ENCODE peak calls at places on chromosome 3, in four cellular contexts. One of them, this sample, is unnamed. For H3K4me1, the result is how much of the 10 kb centered on the place peaks cover.

GRCh38 chr3:18740631-18741583 is 315.8 kb upstream of the SATB1 start:
- DNase-seq in fibroblast of lung: no peak
- DNase-seq in HCT116: no peak
- DNase-seq in OCI-LY7: peak
- DNase-seq in this sample: peak

GRCh38 chr3:14319654-14320182 is 82.7 kb upstream of the SLC6A6 start:
- DNase-seq in fibroblast of lung: peak
- DNase-seq in HCT116: peak
- DNase-seq in OCI-LY7: peak
- DNase-seq in this sample: peak

GRCh38 chr3:140522653-140523380 is 155.0 kb upstream of the TRIM42 start:
- DNase-seq in HCT116: no peak
- DNase-seq in OCI-LY7: no peak
- DNase-seq in fibroblast of lung: no peak
- DNase-seq in this sample: no peak

GRCh38 chr3:179929091-179929529 is 107.6 kb downstream of the PEX5L start:
- DNase-seq in OCI-LY7: peak
- DNase-seq in fibroblast of lung: peak
- DNase-seq in HCT116: peak
- DNase-seq in this sample: peak

GRCh38 chr3:118968111-118968510 is 66.5 kb downstream of the IGSF11 start:
- DNase-seq in OCI-LY7: peak
- DNase-seq in HCT116: no peak
- DNase-seq in fibroblast of lung: no peak
- DNase-seq in this sample: no peak

GRCh38 chr3:127226946-127227842 is 34.3 kb downstream of the PRR23E start:
- DNase-seq in OCI-LY7: no peak
- DNase-seq in HCT116: peak
- DNase-seq in fibroblast of lung: no peak
- DNase-seq in this sample: no peak

GRCh38 chr3:8970971-8971589 is 7.8 kb upstream of the RAD18 start:
- DNase-seq in fibroblast of lung: peak
- DNase-seq in OCI-LY7: peak
- DNase-seq in HCT116: peak
- DNase-seq in this sample: peak

GRCh38 chr3:138348107-138348949 is at the start of gene MRAS:
- DNase-seq in HCT116: peak
- DNase-seq in fibroblast of lung: peak
- DNase-seq in OCI-LY7: no peak
- DNase-seq in this sample: peak

GRCh38 chr3:170320471-170321121 is 36.9 kb upstream of the SKIL start:
- DNase-seq in OCI-LY7: no peak
- DNase-seq in fibroblast of lung: peak
- DNase-seq in HCT116: no peak
- DNase-seq in this sample: no peak

GRCh38 chr3:125194061-125194848 is 18.3 kb downstream of the SLC12A8 start:
- DNase-seq in HCT116: no peak
- DNase-seq in fibroblast of lung: peak
- DNase-seq in OCI-LY7: no peak
- DNase-seq in this sample: no peak

GRCh38 chr3:58630081-58630709 is 36.4 kb downstream of the FAM3D start:
- DNase-seq in HCT116: peak
- DNase-seq in OCI-LY7: peak
- DNase-seq in fibroblast of lung: peak
- DNase-seq in this sample: peak

GRCh38 chr3:8848696-8849131 is 79.3 kb upstream of the OXTR start:
- DNase-seq in HCT116: no peak
- DNase-seq in fibroblast of lung: peak
- DNase-seq in OCI-LY7: no peak
- DNase-seq in this sample: no peak

GRCh38 chr3:191762323-191762960 is 301.5 kb downstream of the PYDC2 start:
- DNase-seq in fibroblast of lung: peak
- DNase-seq in HCT116: no peak
- DNase-seq in OCI-LY7: no peak
- DNase-seq in this sample: no peak

DNA sequence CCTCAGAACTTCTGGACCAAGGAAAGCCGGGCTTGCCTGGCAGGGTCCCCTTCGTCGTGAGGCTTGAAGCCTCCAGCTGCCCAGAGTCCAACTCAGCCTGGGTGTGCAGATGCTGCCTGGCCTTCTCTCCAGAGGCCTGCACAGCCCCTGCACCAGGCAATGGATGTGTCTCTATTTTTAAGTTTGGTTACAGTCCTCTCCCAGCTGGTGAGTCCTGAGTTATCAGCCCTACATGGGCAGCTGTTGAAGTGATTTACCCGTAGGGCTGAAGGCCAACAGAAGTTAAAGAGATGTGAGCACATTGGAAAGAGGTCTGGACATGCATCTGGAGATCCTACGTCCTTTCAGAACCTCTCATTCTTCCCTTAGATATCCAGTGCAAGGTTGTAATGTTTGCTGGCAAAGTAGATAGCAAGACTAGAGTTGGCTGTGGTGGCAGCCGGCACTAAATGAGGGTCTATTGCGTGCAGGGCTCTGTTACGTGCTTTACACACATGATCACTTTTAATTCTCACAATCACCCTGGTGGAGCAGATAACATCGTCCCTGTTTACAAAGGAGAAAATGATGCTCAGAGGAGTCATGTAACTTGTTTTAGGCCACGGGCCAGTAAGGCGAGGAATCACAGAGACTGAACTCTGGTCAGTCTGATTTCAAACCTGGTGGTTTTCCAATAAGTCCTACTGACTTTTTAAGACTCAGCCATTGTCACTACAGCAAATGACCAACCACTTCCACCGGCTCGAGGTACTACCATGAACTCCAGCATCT is 9.9 kb downstream of the FYCO1 start:
- DNase-seq in OCI-LY7: no peak
- DNase-seq in HCT116: no peak
- DNase-seq in fibroblast of lung: no peak
- DNase-seq in this sample: no peak
- H3K4me1 ChIP-seq in OCI-LY7: under half
- H3K4me1 ChIP-seq in HCT116: under half
- H3K4me1 ChIP-seq in fibroblast of lung: half or more
- H3K4me1 ChIP-seq in this sample: under half

GRCh38 chr3:195007794-195008193 is 263.2 kb downstream of the XXYLT1 start:
- DNase-seq in fibroblast of lung: no peak
- DNase-seq in HCT116: no peak
- DNase-seq in OCI-LY7: no peak
- DNase-seq in this sample: no peak
- H3K4me1 ChIP-seq in fibroblast of lung: under half
- H3K4me1 ChIP-seq in HCT116: under half
- H3K4me1 ChIP-seq in OCI-LY7: under half
- H3K4me1 ChIP-seq in this sample: under half

GRCh38 chr3:37855363-37855970 is 6.2 kb upstream of the CTDSPL start:
- DNase-seq in OCI-LY7: peak
- DNase-seq in fibroblast of lung: peak
- DNase-seq in HCT116: peak
- DNase-seq in this sample: peak
- H3K4me1 ChIP-seq in OCI-LY7: under half
- H3K4me1 ChIP-seq in fibroblast of lung: under half
- H3K4me1 ChIP-seq in HCT116: under half
- H3K4me1 ChIP-seq in this sample: under half

DNA sequence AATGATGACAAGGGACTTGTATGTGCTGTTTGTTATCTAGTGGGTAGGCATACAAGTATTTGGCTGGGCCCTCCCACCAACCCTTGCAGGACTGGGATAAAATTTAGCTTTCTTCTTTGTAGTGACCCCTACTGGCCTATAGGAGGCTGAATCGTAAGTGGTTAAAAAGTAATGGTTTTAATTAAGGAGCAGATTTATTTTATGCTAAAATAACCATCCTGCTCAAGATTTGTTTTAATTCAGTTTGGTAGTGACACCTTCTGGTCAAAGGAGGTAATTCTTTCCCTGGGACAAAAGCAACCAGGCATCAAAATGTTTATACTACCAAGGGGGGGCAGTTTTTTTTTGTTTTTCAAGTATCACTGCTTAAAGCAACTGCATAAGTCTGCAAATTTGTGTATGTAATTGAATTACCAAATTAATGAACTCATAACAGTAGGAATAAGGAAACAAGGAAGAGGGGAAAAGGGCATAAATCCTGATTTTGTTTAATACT is 70.7 kb downstream of the TOP2B start:
- DNase-seq in OCI-LY7: peak
- DNase-seq in HCT116: peak
- DNase-seq in fibroblast of lung: peak
- DNase-seq in this sample: peak
- H3K4me1 ChIP-seq in OCI-LY7: under half
- H3K4me1 ChIP-seq in HCT116: under half
- H3K4me1 ChIP-seq in fibroblast of lung: under half
- H3K4me1 ChIP-seq in this sample: under half

GRCh38 chr3:105845488-105845887 is 23.3 kb downstream of the CBLB start:
- DNase-seq in HCT116: no peak
- DNase-seq in OCI-LY7: no peak
- DNase-seq in fibroblast of lung: no peak
- DNase-seq in this sample: no peak
- H3K4me1 ChIP-seq in HCT116: under half
- H3K4me1 ChIP-seq in OCI-LY7: under half
- H3K4me1 ChIP-seq in fibroblast of lung: under half
- H3K4me1 ChIP-seq in this sample: under half

DNA sequence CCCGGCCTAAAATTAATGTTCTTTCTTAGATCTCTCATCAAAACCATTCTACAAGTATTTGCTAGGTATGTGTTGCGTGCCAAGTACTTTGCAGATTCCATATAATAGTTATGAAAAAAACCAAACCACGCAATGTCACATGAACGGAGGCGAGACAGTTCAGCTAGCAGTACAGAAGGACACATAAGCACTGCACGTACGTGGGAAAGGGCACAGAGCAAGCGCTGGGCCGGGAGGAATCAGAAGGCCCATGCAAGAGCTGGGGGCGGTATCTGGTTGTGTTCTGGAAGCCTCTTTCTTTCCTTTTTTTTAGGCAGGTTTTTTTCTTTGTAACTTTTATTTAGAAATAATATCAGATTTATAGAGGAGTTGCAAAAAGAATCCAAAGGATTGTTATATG is 11.3 kb downstream of the PDIA5 start:
- DNase-seq in fibroblast of lung: no peak
- DNase-seq in HCT116: no peak
- DNase-seq in OCI-LY7: no peak
- DNase-seq in this sample: no peak
- H3K4me1 ChIP-seq in fibroblast of lung: under half
- H3K4me1 ChIP-seq in HCT116: half or more
- H3K4me1 ChIP-seq in OCI-LY7: under half
- H3K4me1 ChIP-seq in this sample: under half

DNA sequence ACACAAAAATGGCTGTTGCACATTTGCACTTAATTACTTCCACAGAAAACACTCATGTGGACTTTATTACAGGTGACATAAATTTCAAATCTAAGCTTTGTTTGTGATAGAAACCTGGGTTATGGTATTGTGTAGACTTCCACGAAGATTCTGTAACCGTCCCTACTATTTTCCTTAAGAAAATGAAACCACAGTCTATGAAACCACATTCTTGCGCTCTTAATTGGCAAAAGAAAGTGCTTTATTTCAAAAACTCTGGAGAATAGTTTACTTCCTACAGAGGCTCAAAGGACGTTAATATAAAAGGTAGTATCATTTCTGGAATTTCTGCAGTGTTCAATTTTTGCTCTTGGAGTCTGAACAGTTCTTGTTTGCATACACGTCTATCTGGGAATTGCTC is 123.4 kb downstream of the TIGIT start:
- DNase-seq in HCT116: no peak
- DNase-seq in OCI-LY7: no peak
- DNase-seq in fibroblast of lung: peak
- DNase-seq in this sample: no peak
- H3K4me1 ChIP-seq in HCT116: half or more
- H3K4me1 ChIP-seq in OCI-LY7: under half
- H3K4me1 ChIP-seq in fibroblast of lung: under half
- H3K4me1 ChIP-seq in this sample: under half